ENCODE peak calls at places on chromosomes 7 and 10, in seven cellular contexts. One of them, this sample, is unnamed.

GRCh38 chr10:17290226-17290625 is 62.2 kb downstream of the VIM start:
- DNase-seq in right lobe of liver: no peak
- DNase-seq in HCT116: peak; percentile 50
- DNase-seq in A549: peak; percentile 13
- DNase-seq in tibial nerve: no peak
- DNase-seq in NB4: peak; percentile 6
- DNase-seq in ovary: no peak
- DNase-seq in this sample: no peak

GRCh38 chr7:21191317-21192073 is 236.4 kb upstream of the SP4 start:
- DNase-seq in ovary: no peak
- DNase-seq in A549: no peak
- DNase-seq in NB4: no peak
- DNase-seq in right lobe of liver: no peak
- DNase-seq in HCT116: no peak
- DNase-seq in tibial nerve: no peak
- DNase-seq in this sample: no peak

GRCh38 chr10:63702107-63702506 is 180.9 kb downstream of the REEP3 start:
- DNase-seq in ovary: no peak
- DNase-seq in HCT116: no peak
- DNase-seq in tibial nerve: no peak
- DNase-seq in A549: no peak
- DNase-seq in right lobe of liver: peak; percentile 77
- DNase-seq in NB4: no peak
- DNase-seq in this sample: no peak

GRCh38 chr10:34292675-34293074 is 522.4 kb downstream of the PARD3 start:
- DNase-seq in tibial nerve: no peak
- DNase-seq in HCT116: no peak
- DNase-seq in NB4: no peak
- DNase-seq in right lobe of liver: no peak
- DNase-seq in ovary: no peak
- DNase-seq in A549: no peak
- DNase-seq in this sample: no peak

GRCh38 chr10:114648368-114648767 is 9.7 kb downstream of the ABLIM1 start:
- DNase-seq in A549: peak; percentile 51
- DNase-seq in tibial nerve: no peak
- DNase-seq in ovary: no peak
- DNase-seq in NB4: peak; percentile 85
- DNase-seq in HCT116: no peak
- DNase-seq in right lobe of liver: no peak
- DNase-seq in this sample: no peak

GRCh38 chr10:78964952-78965633 is 103.7 kb upstream of the ZMIZ1 start:
- DNase-seq in ovary: no peak
- DNase-seq in tibial nerve: no peak
- DNase-seq in A549: peak; percentile 86
- DNase-seq in NB4: peak; percentile 72
- DNase-seq in HCT116: peak; percentile 81
- DNase-seq in right lobe of liver: no peak
- DNase-seq in this sample: no peak

GRCh38 chr10:89352039-89352597 is 24.3 kb downstream of the IFIT3 start:
- DNase-seq in A549: peak; percentile 80
- DNase-seq in NB4: no peak
- DNase-seq in HCT116: peak; percentile 24
- DNase-seq in tibial nerve: no peak
- DNase-seq in right lobe of liver: peak; percentile 87
- DNase-seq in ovary: no peak
- DNase-seq in this sample: no peak

GRCh38 chr10:79136227-79137005 is 67.7 kb downstream of the ZMIZ1 start:
- DNase-seq in ovary: no peak
- DNase-seq in tibial nerve: no peak
- DNase-seq in NB4: peak; percentile 49
- DNase-seq in A549: no peak
- DNase-seq in HCT116: no peak
- DNase-seq in right lobe of liver: no peak
- DNase-seq in this sample: no peak

GRCh38 chr7:28570970-28571288 is 158.6 kb downstream of the CREB5 start:
- DNase-seq in A549: no peak
- DNase-seq in ovary: no peak
- DNase-seq in NB4: no peak
- DNase-seq in tibial nerve: no peak
- DNase-seq in HCT116: no peak
- DNase-seq in right lobe of liver: no peak
- DNase-seq in this sample: no peak

GRCh38 chr7:17907014-17907413 is 33.3 kb downstream of the SNX13 start:
- DNase-seq in HCT116: no peak
- DNase-seq in ovary: no peak
- DNase-seq in right lobe of liver: no peak
- DNase-seq in NB4: no peak
- DNase-seq in A549: no peak
- DNase-seq in tibial nerve: no peak
- DNase-seq in this sample: no peak

GRCh38 chr10:72088879-72089585 is 681 bp upstream of the SPOCK2 start:
- DNase-seq in A549: no peak
- DNase-seq in NB4: peak; percentile 96
- DNase-seq in ovary: no peak
- DNase-seq in right lobe of liver: no peak
- DNase-seq in tibial nerve: peak; percentile 20
- DNase-seq in HCT116: no peak
- DNase-seq in this sample: peak; percentile 87

GRCh38 chr10:132865236-132865635 is 77.1 kb downstream of the CFAP46 start:
- DNase-seq in NB4: no peak
- DNase-seq in ovary: peak; percentile 16
- DNase-seq in HCT116: no peak
- DNase-seq in tibial nerve: no peak
- DNase-seq in A549: no peak
- DNase-seq in right lobe of liver: peak; percentile 29
- DNase-seq in this sample: peak; percentile 72

GRCh38 chr10:21975378-21975990 is 28.0 kb downstream of the DNAJC1 start:
- DNase-seq in tibial nerve: no peak
- DNase-seq in A549: no peak
- DNase-seq in right lobe of liver: no peak
- DNase-seq in HCT116: no peak
- DNase-seq in NB4: no peak
- DNase-seq in ovary: no peak
- DNase-seq in this sample: no peak

GRCh38 chr10:18224626-18225445 is 84.6 kb downstream of the CACNB2 start:
- DNase-seq in ovary: peak; percentile 46
- DNase-seq in tibial nerve: peak; percentile 28
- DNase-seq in A549: no peak
- DNase-seq in right lobe of liver: no peak
- DNase-seq in NB4: no peak
- DNase-seq in HCT116: no peak
- DNase-seq in this sample: no peak

GRCh38 chr10:34558093-34558492 is 257.0 kb downstream of the PARD3 start:
- DNase-seq in HCT116: no peak
- DNase-seq in tibial nerve: no peak
- DNase-seq in ovary: no peak
- DNase-seq in A549: no peak
- DNase-seq in NB4: no peak
- DNase-seq in right lobe of liver: no peak
- DNase-seq in this sample: no peak

GRCh38 chr10:85311599-85312337 is 983.4 kb downstream of the CCSER2 start:
- DNase-seq in right lobe of liver: no peak
- DNase-seq in tibial nerve: no peak
- DNase-seq in HCT116: no peak
- DNase-seq in A549: no peak
- DNase-seq in ovary: no peak
- DNase-seq in NB4: no peak
- DNase-seq in this sample: no peak

GRCh38 chr10:126088144-126088543 is 191.8 kb downstream of the FANK1 start:
- DNase-seq in tibial nerve: no peak
- DNase-seq in NB4: no peak
- DNase-seq in A549: peak; percentile 24
- DNase-seq in ovary: no peak
- DNase-seq in right lobe of liver: no peak
- DNase-seq in HCT116: no peak
- DNase-seq in this sample: no peak

GRCh38 chr7:21293771-21294170 is 134.1 kb upstream of the SP4 start:
- DNase-seq in A549: no peak
- DNase-seq in ovary: no peak
- DNase-seq in tibial nerve: no peak
- DNase-seq in NB4: no peak
- DNase-seq in HCT116: no peak
- DNase-seq in right lobe of liver: no peak
- DNase-seq in this sample: no peak

DNA sequence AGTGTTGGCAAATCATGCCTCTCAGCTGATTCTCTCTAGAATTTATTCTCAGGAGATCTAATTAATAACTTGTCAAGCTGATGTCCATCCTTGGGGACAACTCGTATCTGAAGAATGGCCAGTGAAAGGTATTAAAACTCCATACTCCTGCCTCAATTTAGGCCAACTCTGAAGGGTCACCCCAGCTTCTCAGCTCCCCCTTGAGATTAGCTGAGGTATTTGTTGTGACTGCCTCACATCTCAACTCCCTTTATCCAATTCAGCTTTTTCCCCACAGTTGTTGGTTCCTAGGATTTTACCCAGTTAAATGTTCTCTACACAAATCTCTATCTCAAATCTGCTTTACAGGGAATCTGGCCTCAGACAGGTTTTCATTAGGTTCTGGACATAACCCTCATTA is 182.4 kb downstream of the MALRD1 start:
- DNase-seq in ovary: no peak
- DNase-seq in HCT116: no peak
- DNase-seq in right lobe of liver: no peak
- DNase-seq in A549: no peak
- DNase-seq in tibial nerve: no peak
- DNase-seq in NB4: no peak
- DNase-seq in this sample: no peak
- TF ChIP-seq CTCF in ovary: no peak
- TF ChIP-seq CTCF in HCT116: no peak
- TF ChIP-seq CTCF in right lobe of liver: no peak
- TF ChIP-seq CTCF in A549: no peak
- TF ChIP-seq CTCF in tibial nerve: no peak
- TF ChIP-seq CTCF in NB4: no peak
- TF ChIP-seq CTCF in this sample: no peak

DNA sequence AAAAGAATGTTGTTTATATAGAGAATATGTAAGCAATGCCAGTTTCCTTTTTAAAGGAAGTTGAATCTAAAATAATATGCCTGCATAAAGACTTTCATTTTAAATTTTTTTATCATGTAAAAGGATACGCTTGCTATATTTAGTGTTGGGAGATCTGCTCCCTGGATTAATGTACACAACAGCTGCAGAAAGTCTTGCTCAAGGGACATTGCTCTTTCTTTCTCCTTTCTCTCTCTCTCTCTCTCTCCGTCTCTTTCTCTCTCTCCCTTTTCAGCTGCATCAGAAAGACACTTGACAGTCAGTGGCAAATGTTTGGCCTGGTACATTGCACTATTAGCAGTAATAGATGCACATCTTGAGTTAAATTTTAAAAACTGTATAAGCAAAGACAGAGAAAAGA is 739 bp downstream of the MYPN start:
- DNase-seq in ovary: no peak
- DNase-seq in right lobe of liver: no peak
- DNase-seq in NB4: no peak
- DNase-seq in tibial nerve: no peak
- DNase-seq in A549: no peak
- DNase-seq in HCT116: no peak
- DNase-seq in this sample: no peak
- TF ChIP-seq POLR2A in ovary: no peak
- TF ChIP-seq POLR2A in right lobe of liver: no peak
- TF ChIP-seq POLR2A in NB4: no peak
- TF ChIP-seq POLR2A in tibial nerve: no peak
- TF ChIP-seq POLR2A in A549: no peak
- TF ChIP-seq POLR2A in HCT116: no peak
- TF ChIP-seq POLR2A in this sample: no peak

DNA sequence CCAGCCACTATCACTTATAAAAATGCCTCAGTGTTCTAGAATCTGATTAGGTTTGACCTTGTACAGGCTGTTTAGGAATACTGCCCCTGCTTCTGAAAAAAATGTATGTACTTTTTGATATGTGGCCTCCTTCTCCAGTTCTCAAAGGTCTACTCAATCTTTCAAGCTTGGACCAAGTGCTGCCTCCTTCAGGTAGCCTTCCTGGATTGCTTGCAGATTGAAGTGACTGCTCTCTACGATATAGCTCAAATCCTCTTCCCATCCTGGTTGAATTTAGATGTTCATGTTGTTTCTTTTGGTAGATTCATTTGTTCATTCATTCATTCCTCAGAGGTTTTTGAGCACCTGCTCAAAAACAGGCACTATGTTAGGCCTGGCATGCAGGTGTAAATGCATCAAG is 77.2 kb upstream of the NPTX2 start:
- DNase-seq in HCT116: no peak
- DNase-seq in NB4: no peak
- DNase-seq in tibial nerve: no peak
- DNase-seq in A549: no peak
- DNase-seq in right lobe of liver: no peak
- DNase-seq in ovary: no peak
- DNase-seq in this sample: no peak
- TF ChIP-seq CTCF in HCT116: no peak
- TF ChIP-seq CTCF in NB4: no peak
- TF ChIP-seq CTCF in tibial nerve: no peak
- TF ChIP-seq CTCF in A549: no peak
- TF ChIP-seq CTCF in right lobe of liver: no peak
- TF ChIP-seq CTCF in ovary: no peak
- TF ChIP-seq CTCF in this sample: no peak

DNA sequence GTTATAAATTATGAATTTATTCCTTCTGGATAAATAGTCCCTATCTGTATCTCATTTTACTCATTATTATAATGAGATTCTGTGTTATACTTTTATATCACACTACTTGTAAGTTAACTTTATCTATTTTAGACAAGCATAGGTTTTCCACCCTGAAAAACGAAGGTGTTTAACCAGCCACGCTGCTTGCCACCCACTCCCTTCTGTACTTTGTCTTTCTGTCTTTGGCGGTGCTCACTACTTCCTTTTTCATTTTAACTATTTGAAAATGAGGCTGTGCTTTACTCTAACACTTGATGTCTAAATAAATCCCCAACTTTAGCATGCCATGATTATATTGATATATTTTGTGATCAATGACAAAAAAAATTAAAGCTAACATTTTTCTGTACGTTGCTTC is 952.9 kb downstream of the DNAJB9 start:
- DNase-seq in ovary: no peak
- DNase-seq in A549: no peak
- DNase-seq in NB4: no peak
- DNase-seq in HCT116: no peak
- DNase-seq in tibial nerve: no peak
- DNase-seq in right lobe of liver: no peak
- DNase-seq in this sample: no peak
- TF ChIP-seq POLR2A in ovary: no peak
- TF ChIP-seq POLR2A in A549: no peak
- TF ChIP-seq POLR2A in NB4: no peak
- TF ChIP-seq POLR2A in HCT116: no peak
- TF ChIP-seq POLR2A in tibial nerve: no peak
- TF ChIP-seq POLR2A in right lobe of liver: no peak
- TF ChIP-seq POLR2A in this sample: no peak

DNA sequence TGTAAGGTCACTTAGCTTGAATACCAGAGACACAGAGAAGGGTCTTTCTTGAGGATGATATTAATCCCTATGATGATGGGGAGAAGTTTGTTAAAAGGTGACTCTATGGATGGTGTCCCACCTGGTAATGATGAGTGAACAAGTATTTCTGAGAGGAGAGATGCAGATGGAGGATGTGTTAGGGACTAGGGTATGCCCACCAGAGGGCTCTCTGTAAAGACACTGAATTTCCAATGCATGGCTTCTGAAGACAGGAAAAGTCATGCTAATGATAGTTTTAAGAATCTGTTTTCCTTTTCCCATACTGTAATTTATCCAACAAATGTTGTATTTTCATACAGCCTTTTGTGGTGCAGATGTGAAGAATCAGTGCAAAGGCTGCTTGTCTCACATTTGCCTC is 1250.9 kb upstream of the CELF2 start:
- DNase-seq in tibial nerve: no peak
- DNase-seq in NB4: no peak
- DNase-seq in A549: no peak
- DNase-seq in right lobe of liver: no peak
- DNase-seq in ovary: no peak
- DNase-seq in HCT116: no peak
- DNase-seq in this sample: no peak
- TF ChIP-seq CTCF in tibial nerve: no peak
- TF ChIP-seq CTCF in NB4: no peak
- TF ChIP-seq CTCF in A549: no peak
- TF ChIP-seq CTCF in right lobe of liver: no peak
- TF ChIP-seq CTCF in ovary: no peak
- TF ChIP-seq CTCF in HCT116: no peak
- TF ChIP-seq CTCF in this sample: no peak